ENCODE peak calls at places on chromosomes 1 and 21, in four cellular contexts. One of them, this sample, is unnamed.

GRCh38 chr1:112141301-112141700 is 151.8 kb upstream of the KCND3 start:
- DNase-seq in activated CD4-positive, alpha-beta T cell treated with anti-CD3 and anti-CD28 coated beads, Interleukin-2, amount 10 ng/mL, durations not matched to agents 24 days and 14 days: no peak
- DNase-seq in esophagus squamous epithelium: no peak
- DNase-seq in A549: no peak
- DNase-seq in this sample: no peak

GRCh38 chr21:31137951-31138350 is 99.7 kb upstream of the KRTAP19-8 start:
- DNase-seq in activated CD4-positive, alpha-beta T cell treated with anti-CD3 and anti-CD28 coated beads, Interleukin-2, amount 10 ng/mL, durations not matched to agents 24 days and 14 days: no peak
- DNase-seq in esophagus squamous epithelium: no peak
- DNase-seq in A549: no peak
- DNase-seq in this sample: no peak

GRCh38 chr1:24702511-24703293 is 42.5 kb upstream of the CLIC4 start:
- DNase-seq in activated CD4-positive, alpha-beta T cell treated with anti-CD3 and anti-CD28 coated beads, Interleukin-2, amount 10 ng/mL, durations not matched to agents 24 days and 14 days: no peak
- DNase-seq in esophagus squamous epithelium: no peak
- DNase-seq in A549: peak
- DNase-seq in this sample: no peak

GRCh38 chr1:76786232-76786631 is 81.0 kb upstream of the ST6GALNAC5 start:
- DNase-seq in activated CD4-positive, alpha-beta T cell treated with anti-CD3 and anti-CD28 coated beads, Interleukin-2, amount 10 ng/mL, durations not matched to agents 24 days and 14 days: no peak
- DNase-seq in esophagus squamous epithelium: no peak
- DNase-seq in A549: no peak
- DNase-seq in this sample: no peak

GRCh38 chr1:91948501-91949355 is 473 bp upstream of the BRDT start:
- DNase-seq in activated CD4-positive, alpha-beta T cell treated with anti-CD3 and anti-CD28 coated beads, Interleukin-2, amount 10 ng/mL, durations not matched to agents 24 days and 14 days: peak
- DNase-seq in esophagus squamous epithelium: no peak
- DNase-seq in A549: no peak
- DNase-seq in this sample: no peak

GRCh38 chr1:6591222-6591621 is 11.4 kb downstream of the ZBTB48 start:
- DNase-seq in activated CD4-positive, alpha-beta T cell treated with anti-CD3 and anti-CD28 coated beads, Interleukin-2, amount 10 ng/mL, durations not matched to agents 24 days and 14 days: no peak
- DNase-seq in esophagus squamous epithelium: no peak
- DNase-seq in A549: no peak
- DNase-seq in this sample: no peak

GRCh38 chr1:8879348-8880067 is 1.0 kb upstream of the ENO1 start:
- DNase-seq in activated CD4-positive, alpha-beta T cell treated with anti-CD3 and anti-CD28 coated beads, Interleukin-2, amount 10 ng/mL, durations not matched to agents 24 days and 14 days: no peak
- DNase-seq in esophagus squamous epithelium: no peak
- DNase-seq in A549: no peak
- DNase-seq in this sample: peak

GRCh38 chr1:153985341-153985912 is 712 bp downstream of the RAB13 start:
- DNase-seq in activated CD4-positive, alpha-beta T cell treated with anti-CD3 and anti-CD28 coated beads, Interleukin-2, amount 10 ng/mL, durations not matched to agents 24 days and 14 days: no peak
- DNase-seq in esophagus squamous epithelium: no peak
- DNase-seq in A549: no peak
- DNase-seq in this sample: peak

GRCh38 chr1:59022799-59023198 is 239.0 kb upstream of the JUN start:
- DNase-seq in activated CD4-positive, alpha-beta T cell treated with anti-CD3 and anti-CD28 coated beads, Interleukin-2, amount 10 ng/mL, durations not matched to agents 24 days and 14 days: no peak
- DNase-seq in esophagus squamous epithelium: no peak
- DNase-seq in A549: no peak
- DNase-seq in this sample: no peak

GRCh38 chr1:46394108-46394871 is at the start of gene FAAH:
- DNase-seq in activated CD4-positive, alpha-beta T cell treated with anti-CD3 and anti-CD28 coated beads, Interleukin-2, amount 10 ng/mL, durations not matched to agents 24 days and 14 days: peak
- DNase-seq in esophagus squamous epithelium: no peak
- DNase-seq in A549: no peak
- DNase-seq in this sample: peak

GRCh38 chr1:119984771-119985170 is 84.7 kb downstream of the NOTCH2 start:
- DNase-seq in activated CD4-positive, alpha-beta T cell treated with anti-CD3 and anti-CD28 coated beads, Interleukin-2, amount 10 ng/mL, durations not matched to agents 24 days and 14 days: peak
- DNase-seq in esophagus squamous epithelium: no peak
- DNase-seq in A549: no peak
- DNase-seq in this sample: no peak

GRCh38 chr1:236502972-236503639 is 20.7 kb upstream of the LGALS8 start:
- DNase-seq in activated CD4-positive, alpha-beta T cell treated with anti-CD3 and anti-CD28 coated beads, Interleukin-2, amount 10 ng/mL, durations not matched to agents 24 days and 14 days: peak
- DNase-seq in esophagus squamous epithelium: no peak
- DNase-seq in A549: peak
- DNase-seq in this sample: no peak

GRCh38 chr1:2952992-2953391 is 68.3 kb upstream of the ACTRT2 start:
- DNase-seq in activated CD4-positive, alpha-beta T cell treated with anti-CD3 and anti-CD28 coated beads, Interleukin-2, amount 10 ng/mL, durations not matched to agents 24 days and 14 days: no peak
- DNase-seq in esophagus squamous epithelium: no peak
- DNase-seq in A549: no peak
- DNase-seq in this sample: no peak